ENCODE peak calls at places on chromosomes 4 and X, in five cellular contexts. C, F, B, V and L are unnamed samples.
A peak's percentile ranks its signal among the peaks of the same experiment; 100 is the strongest.

GRCh38 chr4:161714022-161714751 is 449.6 kb downstream of the FSTL5 start:
- DNase-seq in B (no peak), C (no peak), F (no peak), V (no peak), L (peak; percentile 68)

GRCh38 chrX:153778151-153778551 is 2.7 kb upstream of the SRPK3 start:
- DNase-seq in V (no peak), B (no peak), C (no peak), F (no peak), L (no peak)

GRCh38 chr4:183300070-183300469 is 20.0 kb downstream of the CLDN22 start:
- DNase-seq in C (no peak), F (no peak), V (no peak), B (no peak), L (no peak)

GRCh38 chrX:154720067-154720466 is 30.8 kb downstream of the GAB3 start:
- DNase-seq in B (no peak), F (no peak), C (no peak), V (no peak), L (no peak)

GRCh38 chr4:153114771-153115321 is 89.4 kb upstream of the TRIM2 start:
- DNase-seq in F (no peak), C (no peak), V (peak; percentile 47), B (no peak), L (no peak)

GRCh38 chr4:54902261-54902660 is 223.1 kb downstream of the KDR start:
- DNase-seq in B (no peak), F (no peak), C (no peak), V (no peak), L (peak; percentile 6)

GRCh38 chr4:153269223-153269990 is 65.2 kb downstream of the TRIM2 start:
- DNase-seq in V (no peak), C (no peak), F (no peak), B (no peak), L (no peak)

GRCh38 chr4:149164282-149164681 is 651.4 kb downstream of the IQCM start:
- DNase-seq in V (no peak), B (no peak), F (no peak), C (no peak), L (peak; percentile 52)

GRCh38 chr4:18109677-18110076 is 88.1 kb upstream of the LCORL start:
- DNase-seq in F (no peak), V (no peak), C (no peak), B (no peak), L (no peak)

GRCh38 chr4:108007984-108008383 is 18.3 kb downstream of the HADH start:
- DNase-seq in C (no peak), B (no peak), F (no peak), V (no peak), L (no peak)

GRCh38 chr4:38150766-38151165 is 190.6 kb downstream of the PTTG2 start:
- DNase-seq in C (no peak), F (no peak), B (no peak), V (no peak), L (no peak)

GRCh38 chrX:43676960-43677582 is 21.0 kb downstream of the MAOA start:
- DNase-seq in C (no peak), B (no peak), V (no peak), F (no peak), L (no peak)

GRCh38 chr4:115154826-115155225 is 41.4 kb upstream of the NDST4 start:
- DNase-seq in F (no peak), V (no peak), B (no peak), C (no peak), L (peak; percentile 16)

GRCh38 chrX:40867352-40867751 is 132.0 kb upstream of the MED14 start:
- DNase-seq in V (no peak), C (no peak), B (no peak), F (no peak), L (no peak)

GRCh38 chrX:46400530-46400929 is 144.7 kb downstream of the ZNF674 start:
- DNase-seq in F (no peak), C (no peak), B (no peak), V (no peak), L (no peak)

GRCh38 chr4:174255790-174256189 is 27.7 kb downstream of the FBXO8 start:
- DNase-seq in F (no peak), B (no peak), V (no peak), C (no peak), L (no peak)

GRCh38 chrX:149512225-149512885 is 7.2 kb upstream of the IDS start:
- DNase-seq in B (peak; percentile 21), C (no peak), F (peak; percentile 61), V (peak; percentile 64), L (no peak)

GRCh38 chr4:63302078-63302477 is 1107.2 kb downstream of the TECRL start:
- DNase-seq in V (no peak), C (no peak), F (no peak), B (no peak), L (no peak)

GRCh38 chr4:63296773-63297172 is 1112.5 kb downstream of the TECRL start:
- DNase-seq in V (no peak), B (no peak), C (no peak), F (no peak), L (no peak)
- TF ChIP-seq CTCF in V (no peak), B (no peak), C (no peak), F (no peak), L (no peak)

GRCh38 chrX:6299724-6300123 is 71.1 kb upstream of the NLGN4X start:
- DNase-seq in F (no peak), C (no peak), B (no peak), V (no peak), L (no peak)
- H3K4me3 ChIP-seq in F (no peak overlapping the region), C (no peak overlapping the region), B (no peak overlapping the region), V (no peak overlapping the region), L (no peak overlapping the region)

DNA sequence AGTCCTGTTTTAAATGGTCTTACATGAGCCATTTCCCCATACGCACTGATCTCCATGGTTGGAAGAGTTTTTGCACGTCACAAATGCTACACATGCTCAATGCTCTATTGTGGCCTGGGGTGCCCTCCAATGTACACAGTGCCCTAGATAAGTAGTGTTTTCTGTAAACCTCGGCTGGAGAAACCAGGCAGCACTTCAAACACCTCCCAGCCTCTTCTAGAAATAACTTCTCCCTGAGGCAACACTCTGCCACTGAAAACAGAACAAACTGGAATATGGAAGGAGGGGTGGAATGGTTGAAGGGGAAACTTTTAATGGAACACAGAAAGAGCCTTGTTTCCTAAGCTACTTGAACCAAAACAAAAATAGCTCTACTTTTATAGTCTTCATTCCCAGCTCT is 123.9 kb upstream of the CBR4 start:
- DNase-seq in F (no peak), B (no peak), V (peak; percentile 84), C (no peak), L (no peak)
- H3K36me3 ChIP-seq in F (peaks cover 63% of the 10 kb centered on the region), B (no peaks in the 10 kb centered on the region), V (peaks cover 71% of the 10 kb centered on the region), C (peaks cover 8% of the 10 kb centered on the region), L (peaks cover 9% of the 10 kb centered on the region)

GRCh38 chr4:170580651-170581050 is 490.9 kb upstream of the AADAT start:
- DNase-seq in V (no peak), B (no peak), C (no peak), F (no peak), L (no peak)
- TF ChIP-seq CTCF in V (no peak), B (no peak), C (no peak), F (no peak), L (no peak)

GRCh38 chr4:2534904-2535385 is 1.5 kb upstream of the FAM193A start:
- DNase-seq in C (no peak), B (no peak), F (no peak), V (no peak), L (no peak)
- H3K4me3 ChIP-seq in C (peak overlapping the region; percentile 88), B (peak overlapping the region; percentile 65), F (peak overlapping the region; percentile 65), V (peak overlapping the region; percentile 99), L (peak overlapping the region; percentile 62)

GRCh38 chr4:13617801-13618200 is 9.7 kb downstream of the BOD1L1 start:
- DNase-seq in F (no peak), B (no peak), V (no peak), C (no peak), L (no peak)

GRCh38 chr4:13618212-13618806 is 9.2 kb downstream of the BOD1L1 start:
- DNase-seq in F (no peak), V (no peak), C (no peak), B (no peak), L (no peak)

GRCh38 chr4:13612569-13612968 is 15.0 kb downstream of the BOD1L1 start:
- DNase-seq in B (no peak), C (no peak), V (no peak), F (no peak), L (no peak)

GRCh38 chr4:13616597-13616996 is 10.9 kb downstream of the BOD1L1 start:
- DNase-seq in C (no peak), V (no peak), F (no peak), B (no peak), L (no peak)

GRCh38 chr4:13615162-13615561 is 12.4 kb downstream of the BOD1L1 start:
- DNase-seq in V (no peak), C (no peak), B (no peak), F (no peak), L (no peak)
- H3K36me3 ChIP-seq in V (peaks cover 97% of the 10 kb centered on the region), C (peaks cover 82% of the 10 kb centered on the region), B (no peaks in the 10 kb centered on the region), F (peaks cover 87% of the 10 kb centered on the region), L (peaks cover 8% of the 10 kb centered on the region)

GRCh38 chr4:98467627-98468072 is 190.8 kb downstream of the TSPAN5 start:
- DNase-seq in C (peak; percentile 79), F (no peak), V (peak; percentile 73), B (peak; percentile 85), L (peak; percentile 61)

GRCh38 chr4:98466868-98467599 is 191.4 kb downstream of the TSPAN5 start:
- DNase-seq in F (no peak), C (no peak), B (no peak), V (no peak), L (no peak)

GRCh38 chr4:98469776-98470175 is 188.6 kb downstream of the TSPAN5 start:
- DNase-seq in V (no peak), F (no peak), B (no peak), C (no peak), L (no peak)

GRCh38 chr4:98470366-98470765 is 188.0 kb downstream of the TSPAN5 start:
- DNase-seq in B (no peak), C (no peak), F (no peak), V (no peak), L (no peak)

DNA sequence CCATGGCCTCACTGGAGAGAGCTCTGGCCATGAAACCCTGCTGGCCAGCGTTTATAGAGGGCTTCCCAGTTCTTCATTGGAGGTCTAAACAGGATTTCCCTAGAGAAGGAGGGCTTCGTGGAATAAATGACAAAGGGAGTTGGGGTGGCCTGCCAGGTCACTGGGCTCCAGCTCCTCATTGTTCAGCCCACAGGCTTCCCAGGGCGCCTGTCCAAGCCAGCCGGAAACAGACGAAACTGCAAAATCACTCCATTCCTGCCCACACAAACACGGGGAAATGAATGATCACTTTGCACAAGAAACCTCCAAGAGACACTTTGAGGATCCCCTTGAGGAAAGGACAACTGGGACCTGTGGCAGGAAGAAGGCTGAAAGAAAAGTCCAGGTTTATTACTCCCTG is 189.7 kb downstream of the TSPAN5 start:
- DNase-seq in V (no peak), C (no peak), F (no peak), B (no peak), L (no peak)
- TF ChIP-seq CTCF in V (no peak), C (no peak), F (no peak), B (no peak), L (no peak)